ENCODE peak calls at places on chromosomes 5 and 9, in five cellular contexts. G, R, K, C and Y are unnamed samples.

GRCh38 chr5:88702328-88702727 is 180.7 kb downstream of the MEF2C start:
- DNase-seq in G (no peak), R (no peak), K (no peak), C (no peak), Y (no peak)

GRCh38 chr9:118418887-118419620 is 714.9 kb downstream of the TLR4 start:
- DNase-seq in G (no peak), R (no peak), K (no peak), C (no peak), Y (no peak)

GRCh38 chr9:89880721-89881120 is 275.9 kb downstream of the GADD45G start:
- DNase-seq in G (no peak), R (no peak), K (no peak), C (no peak), Y (no peak)

GRCh38 chr5:140840978-140841962 is at the start of gene PCDHA8:
- DNase-seq in G (no peak), R (no peak), K (no peak), C (no peak), Y (no peak)

GRCh38 chr9:101050650-101051049 is 22.1 kb downstream of the PLPPR1 start:
- DNase-seq in G (no peak), R (no peak), K (no peak), C (no peak), Y (no peak)

GRCh38 chr5:8993031-8993430 is 552.8 kb downstream of the SEMA5A start:
- DNase-seq in G (peak), R (no peak), K (no peak), C (no peak), Y (no peak)

GRCh38 chr5:38450627-38451371 is 105.6 kb downstream of the LIFR start:
- DNase-seq in G (no peak), R (no peak), K (no peak), C (no peak), Y (no peak)

GRCh38 chr9:78115073-78115472 is 83.5 kb upstream of the GNAQ start:
- DNase-seq in G (peak), R (no peak), K (no peak), C (no peak), Y (no peak)

GRCh38 chr5:80097516-80097915 is 62.4 kb downstream of the THBS4 start:
- DNase-seq in G (no peak), R (no peak), K (no peak), C (no peak), Y (no peak)

GRCh38 chr5:4370218-4370617 is 769.9 kb upstream of the ADAMTS16 start:
- DNase-seq in G (no peak), R (no peak), K (no peak), C (no peak), Y (no peak)

GRCh38 chr9:137467161-137467581 is 8.0 kb upstream of the NSMF start:
- DNase-seq in G (no peak), R (no peak), K (no peak), C (no peak), Y (no peak)

DNA sequence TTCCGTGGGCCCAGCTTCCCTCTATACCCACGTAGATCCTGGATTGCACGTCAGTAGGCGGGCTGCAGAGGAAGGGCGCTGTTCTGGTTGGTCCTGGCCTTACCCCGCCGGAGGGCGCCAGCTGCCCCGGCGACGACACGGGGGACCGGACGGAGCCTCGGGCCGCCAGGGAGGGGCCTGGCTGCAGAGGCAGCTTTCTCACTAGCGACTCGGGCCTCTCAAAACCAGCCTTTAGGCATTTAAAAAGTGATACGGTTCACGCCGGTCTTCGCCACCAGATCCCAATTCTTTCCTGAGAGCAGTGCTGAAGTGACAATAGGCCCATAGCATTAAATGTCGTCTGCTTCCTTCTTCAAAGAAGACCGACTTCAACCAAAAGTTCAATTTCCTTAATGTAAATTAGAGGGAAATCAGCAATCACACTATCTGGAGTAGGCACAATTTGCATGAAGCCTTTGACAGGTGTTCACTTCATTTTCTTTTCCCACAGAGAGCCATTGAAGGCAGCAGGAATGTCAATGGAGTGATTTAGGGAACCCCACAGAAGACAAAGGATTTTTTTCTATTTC is 17.6 kb upstream of the UBE2D2 start:
- DNase-seq in G (peak), R (peak), K (no peak), C (peak), Y (peak)
- TF ChIP-seq CTCF in G (peak), R (peak), K (peak), C (peak), Y (peak)

GRCh38 chr5:32449216-32449721 is 4.7 kb upstream of the ZFR start:
- DNase-seq in G (no peak), R (no peak), K (no peak), C (no peak), Y (no peak)

GRCh38 chr5:32454821-32455220 is 10.3 kb upstream of the ZFR start:
- DNase-seq in G (no peak), R (no peak), K (no peak), C (no peak), Y (no peak)

GRCh38 chr5:32446660-32447059 is 2.1 kb upstream of the ZFR start:
- DNase-seq in G (peak), R (no peak), K (no peak), C (no peak), Y (no peak)

GRCh38 chr5:32453916-32454315 is 9.4 kb upstream of the ZFR start:
- DNase-seq in G (no peak), R (no peak), K (no peak), C (no peak), Y (no peak)

DNA sequence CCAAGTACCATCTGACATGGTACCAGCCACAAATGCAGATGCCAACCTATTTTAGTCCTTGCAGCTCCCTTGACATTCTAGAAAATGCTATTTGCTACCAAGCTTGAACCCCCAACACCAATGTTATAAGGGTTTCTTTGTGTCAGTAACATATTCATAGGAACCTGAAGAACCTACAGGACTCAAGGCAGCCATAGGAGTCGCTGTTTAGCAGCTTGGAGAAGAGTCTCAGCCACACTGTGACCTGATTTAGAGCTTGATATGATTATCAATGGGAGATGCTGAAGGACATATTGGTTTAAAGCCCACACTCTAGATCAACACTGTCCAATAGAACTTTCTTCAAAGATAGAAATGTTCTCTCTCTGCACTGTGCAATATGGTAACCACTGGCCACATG is 6.4 kb upstream of the ZFR start:
- DNase-seq in G (peak), R (no peak), K (no peak), C (no peak), Y (no peak)
- TF ChIP-seq CTCF in G (peak), R (no peak), K (peak), C (no peak), Y (no peak)

DNA sequence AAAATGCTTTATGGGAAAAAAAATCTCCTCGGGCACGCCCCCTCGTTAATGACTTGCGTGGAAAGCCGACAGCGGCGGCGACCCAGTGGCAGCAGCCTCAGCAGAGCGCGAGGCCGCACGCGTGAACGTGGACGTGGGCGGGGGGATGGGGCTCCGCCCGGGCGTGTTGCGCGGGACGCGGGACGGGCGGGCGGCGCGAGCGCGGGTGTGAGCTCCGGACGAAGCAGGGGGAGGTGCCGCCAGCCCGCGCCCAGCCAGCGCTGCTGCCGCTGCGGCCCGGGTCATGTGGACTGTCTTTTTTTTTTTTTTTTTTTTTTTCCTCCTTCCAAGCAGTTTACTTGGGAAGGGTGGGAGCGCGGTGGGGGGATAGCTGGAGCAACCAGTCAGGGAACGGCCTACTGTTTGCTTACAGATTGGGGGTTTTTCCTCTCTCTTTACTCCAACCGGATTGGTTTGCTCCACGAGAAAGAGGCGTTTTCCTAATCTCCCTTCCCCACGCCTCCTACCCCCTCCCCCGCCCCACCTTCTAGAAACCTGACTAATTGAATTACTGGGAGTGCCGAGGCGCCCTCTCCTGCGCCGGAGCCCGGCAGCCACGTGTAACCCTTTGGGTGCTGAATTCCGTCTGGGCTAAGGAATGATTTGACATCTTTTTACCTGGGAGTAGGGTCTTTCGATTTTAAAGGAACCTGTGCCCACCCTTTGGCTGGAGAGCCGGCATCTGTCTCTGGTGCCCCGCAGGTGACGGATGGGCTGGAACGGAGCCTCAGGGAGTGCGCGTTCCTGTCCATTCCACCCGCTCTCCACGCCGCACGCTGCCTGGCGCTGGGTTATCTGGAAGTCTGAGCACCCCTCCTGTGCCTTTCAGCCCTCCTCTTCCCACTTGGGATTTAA is 1.7 kb upstream of the EFNA5 start:
- DNase-seq in G (peak), R (peak), K (peak), C (no peak), Y (no peak)
- TF ChIP-seq CTCF in G (no peak), R (no peak), K (no peak), C (no peak), Y (no peak)

GRCh38 chr5:17373406-17374110 is 124.5 kb upstream of the TAF11L2 start:
- DNase-seq in G (peak), R (no peak), K (no peak), C (no peak), Y (no peak)
- TF ChIP-seq CTCF in G (no peak), R (no peak), K (no peak), C (no peak), Y (no peak)